ENCODE peak calls at places on chromosomes 4 and X, in six cellular contexts. T is M059J, Q is AG20443, B is nephron progenitor cell, X is ELR, D is T-helper 1 cell. O is an unnamed sample.

GRCh38 chr4:125572601-125573000 is 257.8 kb downstream of the FAT4 start:
- DNase-seq in Q (no peak), B (no peak), D (no peak), T (no peak), X (no peak), O (no peak)

GRCh38 chr4:148962539-148963290 is 520.5 kb upstream of the NR3C2 start:
- DNase-seq in T (peak; percentile 63), B (no peak), X (peak; percentile 82), D (no peak), Q (no peak), O (no peak)

GRCh38 chr4:24995346-24995745 is 35.4 kb downstream of the LGI2 start:
- DNase-seq in X (no peak), B (no peak), D (no peak), T (no peak), Q (no peak), O (no peak)

GRCh38 chr4:72366601-72367000 is 202.4 kb downstream of the ADAMTS3 start:
- DNase-seq in T (no peak), X (no peak), D (no peak), B (no peak), Q (peak; percentile 14), O (no peak)

GRCh38 chr4:128776794-128777216 is 32.7 kb upstream of the JADE1 start:
- DNase-seq in B (no peak), X (peak; percentile 85), Q (peak; percentile 83), D (no peak), T (peak; percentile 81), O (peak; percentile 70)

GRCh38 chrX:118847676-118848075 is 24.1 kb downstream of the ZCCHC12 start:
- DNase-seq in B (no peak), X (peak; percentile 60), T (peak; percentile 71), D (no peak), Q (peak; percentile 43), O (peak; percentile 70)

GRCh38 chrX:86195343-86195742 is 47.1 kb downstream of the DACH2 start:
- DNase-seq in D (no peak), Q (no peak), T (no peak), X (no peak), B (no peak), O (no peak)

GRCh38 chrX:71586929-71587328 is 8.7 kb downstream of the GCNA start:
- DNase-seq in B (no peak), D (no peak), Q (no peak), X (no peak), T (no peak), O (no peak)

GRCh38 chrX:37350034-37350365 is 836 bp downstream of the PRRG1 start:
- DNase-seq in X (peak; percentile 43), D (no peak), T (peak; percentile 51), B (no peak), Q (peak; percentile 20), O (peak; percentile 31)

GRCh38 chrX:43968347-43968746 is 4.8 kb downstream of the NDP start:
- DNase-seq in X (no peak), Q (no peak), D (no peak), B (no peak), T (no peak), O (no peak)

GRCh38 chr4:29046166-29046565 is 1674.0 kb upstream of the PCDH7 start:
- DNase-seq in D (no peak), X (peak; percentile 67), T (no peak), B (no peak), Q (peak; percentile 5), O (no peak)

GRCh38 chr4:1234296-1234695 is 14.6 kb downstream of the CTBP1 start:
- DNase-seq in T (no peak), Q (peak; percentile 57), B (no peak), X (no peak), D (no peak), O (peak; percentile 20)

GRCh38 chrX:12970691-12971202 is 4.2 kb upstream of the TMSB4X start:
- DNase-seq in B (no peak), X (no peak), T (peak; percentile 72), Q (peak; percentile 53), D (peak; percentile 44), O (peak; percentile 84)

GRCh38 chr4:151099976-151100417 is 569 bp downstream of the RPS3A start:
- DNase-seq in Q (peak; percentile 48), X (no peak), B (no peak), T (peak; percentile 23), D (no peak), O (no peak)

GRCh38 chr4:169941141-169941540 is 85.1 kb downstream of the MFAP3L start:
- DNase-seq in X (no peak), T (no peak), Q (no peak), D (no peak), B (no peak), O (no peak)

GRCh38 chrX:18721683-18722499 is 14.4 kb downstream of the PPEF1 start:
- DNase-seq in Q (no peak), T (no peak), D (no peak), B (no peak), X (no peak), O (no peak)

GRCh38 chr4:93659629-93660028 is 168.9 kb upstream of the ATOH1 start:
- DNase-seq in X (no peak), D (no peak), T (peak; percentile 42), B (no peak), Q (no peak), O (no peak)

GRCh38 chr4:76197971-76198410 is 15.6 kb downstream of the SCARB2 start:
- DNase-seq in D (no peak), X (no peak), T (no peak), B (peak; percentile 12), Q (peak; percentile 56), O (no peak)

GRCh38 chr4:48498895-48499294 is 8.8 kb downstream of the ZAR1 start:
- DNase-seq in X (no peak), T (no peak), D (no peak), B (no peak), Q (no peak), O (no peak)

GRCh38 chr4:121739575-121739974 is 25.4 kb downstream of the SMIM43 start:
- DNase-seq in B (no peak), Q (no peak), X (no peak), T (no peak), D (no peak), O (no peak)

GRCh38 chr4:157739237-157739636 is 433.6 kb downstream of the GASK1B start:
- DNase-seq in D (no peak), X (peak; percentile 66), Q (no peak), T (peak; percentile 29), B (no peak), O (peak; percentile 40)

GRCh38 chr4:15063341-15063740 is 61.1 kb downstream of the CPEB2 start:
- DNase-seq in X (no peak), B (no peak), T (no peak), D (no peak), Q (no peak), O (no peak)

GRCh38 chr4:123838426-123838825 is 441.8 kb downstream of the SPRY1 start:
- DNase-seq in D (no peak), Q (no peak), T (no peak), B (no peak), X (peak; percentile 36), O (no peak)

GRCh38 chr4:127856485-127857447 is 23.9 kb upstream of the PLK4 start:
- DNase-seq in Q (peak; percentile 80), B (no peak), X (peak; percentile 85), D (no peak), T (peak; percentile 93), O (no peak)

GRCh38 chr4:2177443-2178093 is 64.4 kb downstream of the HAUS3 start:
- DNase-seq in D (no peak), T (peak; percentile 20), X (peak; percentile 13), B (no peak), Q (peak; percentile 20), O (no peak)

GRCh38 chr4:147822128-147822527 is 90.2 kb downstream of the ARHGAP10 start:
- DNase-seq in T (no peak), X (no peak), Q (no peak), D (no peak), B (no peak), O (peak; percentile 37)

GRCh38 chr4:4559596-4559995 is 17.7 kb upstream of the STX18 start:
- DNase-seq in T (peak; percentile 46), X (peak; percentile 36), D (no peak), Q (no peak), B (no peak), O (no peak)

GRCh38 chr4:152458801-152459302 is 77.0 kb downstream of the FBXW7 start:
- DNase-seq in D (no peak), X (no peak), B (no peak), Q (no peak), T (peak; percentile 7), O (no peak)

GRCh38 chrX:118579417-118579816 is 83.8 kb downstream of the DOCK11 start:
- DNase-seq in T (no peak), Q (no peak), B (no peak), D (no peak), X (no peak), O (no peak)

GRCh38 chr4:15110120-15110571 is 107.9 kb downstream of the CPEB2 start:
- DNase-seq in Q (no peak), D (no peak), T (no peak), B (no peak), X (no peak), O (no peak)

GRCh38 chr4:107603430-107603829 is 116.6 kb downstream of the PAPSS1 start:
- DNase-seq in D (no peak), T (peak; percentile 78), B (no peak), Q (no peak), X (peak; percentile 2), O (no peak)

GRCh38 chr4:184348311-184349233 is 125.8 kb downstream of the IRF2 start:
- DNase-seq in Q (no peak), T (no peak), D (no peak), X (no peak), B (no peak), O (no peak)

GRCh38 chrX:57595381-57595811 is 3.6 kb downstream of the ZXDB start:
- DNase-seq in D (no peak), T (peak; percentile 82), B (no peak), Q (peak; percentile 16), X (peak; percentile 87), O (peak; percentile 61)

GRCh38 chr4:6206771-6207290 is 6.5 kb upstream of the JAKMIP1 start:
- DNase-seq in D (no peak), Q (no peak), T (no peak), X (no peak), B (no peak), O (no peak)

GRCh38 chrX:39677987-39678840 is 419.5 kb downstream of the BCOR start:
- DNase-seq in X (no peak), B (no peak), D (no peak), T (no peak), Q (peak; percentile 45), O (no peak)

GRCh38 chrX:44483965-44484606 is 58.6 kb downstream of the FUNDC1 start:
- DNase-seq in T (peak; percentile 59), D (no peak), Q (no peak), X (peak; percentile 11), B (no peak), O (no peak)

GRCh38 chrX:134172588-134173259 is 64.3 kb upstream of the CCDC160 start:
- DNase-seq in B (peak; percentile 31), Q (peak; percentile 39), D (peak; percentile 13), X (no peak), T (peak; percentile 22), O (peak; percentile 10)

O was measured in endothelial cell of umbilical vein.